ENCODE peak calls at places on chromosomes 1 and 21, in nine cellular contexts. N is adipocyte; O is left ventricle myocardium superior; K is mesendoderm; Q is AG04450; A is choroid plexus epithelial cell; U is left lung; E is stimulated activated CD4-positive, alpha-beta T cell treated with anti-CD3 and anti-CD28 coated beads, Interleukin-1b, Interleukin-23, amount 100 ng/mL, for 24 hours; S is pancreas. Z is an unnamed sample.

GRCh38 chr1:114113801-114114750 is 39.6 kb downstream of the SYT6 start:
- DNase-seq in U (peak), S (peak), A (peak), E (no peak), O (no peak), Q (no peak), K (peak), N (no peak), Z (peak)

GRCh38 chr1:37932759-37933158 is 14.1 kb downstream of the INPP5B start:
- DNase-seq in N (peak), Q (no peak), O (no peak), K (no peak), A (peak), E (no peak), S (no peak), U (no peak), Z (peak)

GRCh38 chr1:230084408-230085177 is 17.6 kb downstream of the GALNT2 start:
- DNase-seq in E (peak), A (peak), Q (peak), O (no peak), S (peak), N (peak), K (peak), U (peak), Z (peak)

GRCh38 chr1:41498809-41499208 is 14.3 kb upstream of the EDN2 start:
- DNase-seq in N (peak), O (peak), E (no peak), U (peak), A (no peak), Q (no peak), K (no peak), S (peak), Z (peak)

GRCh38 chr1:200873671-200874397 is 1.1 kb downstream of the GPR25 start:
- DNase-seq in Q (no peak), O (no peak), A (no peak), K (no peak), S (no peak), U (no peak), N (no peak), E (no peak), Z (no peak)

GRCh38 chr1:232319106-232319505 is 310.8 kb downstream of the SIPA1L2 start:
- DNase-seq in S (no peak), E (no peak), A (no peak), U (no peak), O (peak), N (no peak), K (peak), Q (no peak), Z (no peak)

GRCh38 chr1:87398644-87399043 is 70.0 kb downstream of the LMO4 start:
- DNase-seq in A (peak), U (no peak), O (no peak), S (no peak), E (no peak), N (no peak), K (no peak), Q (no peak), Z (peak)

GRCh38 chr1:216246577-216246976 is 176.7 kb downstream of the USH2A start:
- DNase-seq in A (no peak), N (no peak), U (no peak), E (no peak), S (no peak), Q (no peak), K (peak), O (no peak), Z (no peak)

GRCh38 chr21:16709866-16710550 is 802.8 kb upstream of the CXADR start:
- DNase-seq in K (peak), N (peak), S (peak), E (no peak), U (no peak), A (peak), Q (peak), O (no peak), Z (no peak)

GRCh38 chr1:243270097-243270864 is 14.4 kb downstream of the SDCCAG8 start:
- DNase-seq in K (no peak), E (no peak), U (no peak), N (no peak), O (no peak), S (no peak), Q (no peak), A (no peak), Z (no peak)

GRCh38 chr21:43188181-43188580 is 19.4 kb downstream of the CRYAA start:
- DNase-seq in N (no peak), K (no peak), A (no peak), O (no peak), E (no peak), U (no peak), Q (no peak), S (no peak), Z (no peak)

GRCh38 chr1:151370211-151370911 is 2.1 kb downstream of the SELENBP1 start:
- DNase-seq in Q (no peak), S (no peak), E (no peak), K (no peak), O (peak), U (peak), A (peak), N (no peak), Z (no peak)

GRCh38 chr1:17881761-17882160 is 126.6 kb downstream of the ACTL8 start:
- DNase-seq in U (no peak), K (no peak), O (no peak), Q (no peak), E (no peak), N (no peak), A (no peak), S (no peak), Z (no peak)

GRCh38 chr1:18199462-18199861 is 91.9 kb downstream of the IGSF21 start:
- DNase-seq in O (no peak), Q (no peak), E (no peak), S (no peak), K (peak), N (no peak), A (no peak), U (no peak), Z (no peak)